ENCODE peak calls at places on chromosome 16, in seven cellular contexts. S, B, L, O, D, J and Q are unnamed samples.

GRCh38 chr16:15708096-15708495 is 58.1 kb downstream of the NDE1 start:
- DNase-seq in B (no peak), S (no peak), J (no peak), D (no peak), L (peak; percentile 64), O (no peak), Q (no peak)

GRCh38 chr16:61900482-61900881 is 135.8 kb downstream of the CDH8 start:
- DNase-seq in J (peak; percentile 21), O (no peak), D (no peak), B (no peak), S (no peak), L (no peak), Q (no peak)

GRCh38 chr16:12538667-12539081 is 265.0 kb downstream of the CPPED1 start:
- DNase-seq in L (no peak), J (peak; percentile 86), B (no peak), O (no peak), D (no peak), S (no peak), Q (no peak)

GRCh38 chr16:28845173-28846079 is 722 bp downstream of the TUFM start:
- DNase-seq in J (peak; percentile 68), O (no peak), B (no peak), L (no peak), S (no peak), D (peak; percentile 57), Q (no peak)

GRCh38 chr16:88456356-88457292 is 3.5 kb downstream of the ZFPM1 start:
- DNase-seq in J (peak; percentile 14), S (no peak), D (peak; percentile 62), B (no peak), L (no peak), O (no peak), Q (no peak)

GRCh38 chr16:53415504-53415903 is 18.8 kb upstream of the RBL2 start:
- DNase-seq in D (no peak), B (no peak), J (peak; percentile 25), S (no peak), L (no peak), O (no peak), Q (no peak)

GRCh38 chr16:86951831-86952598 is 365.2 kb downstream of the C16orf95 start:
- DNase-seq in L (peak; percentile 98), D (no peak), O (peak; percentile 51), B (no peak), S (no peak), J (peak; percentile 92), Q (peak; percentile 19)

GRCh38 chr16:73047536-73048291 is at the start of gene ZFHX3:
- DNase-seq in S (peak; percentile 78), L (peak; percentile 68), B (peak; percentile 69), J (peak; percentile 70), O (peak; percentile 81), D (peak; percentile 82), Q (no peak)

GRCh38 chr16:66924527-66925321 is 611 bp downstream of the RRAD start:
- DNase-seq in D (peak; percentile 69), S (no peak), J (no peak), B (no peak), O (peak; percentile 54), L (no peak), Q (no peak)

GRCh38 chr16:30928390-30928789 is 5.0 kb downstream of the FBXL19 start:
- DNase-seq in O (no peak), S (no peak), L (no peak), J (no peak), B (no peak), D (no peak), Q (no peak)

GRCh38 chr16:6841392-6841791 is 491.3 kb upstream of the RBFOX1 start:
- DNase-seq in S (no peak), L (no peak), B (no peak), O (no peak), J (no peak), D (no peak), Q (no peak)

GRCh38 chr16:8751481-8752311 is 45.7 kb downstream of the TMEM186 start:
- DNase-seq in O (no peak), S (no peak), D (peak; percentile 14), B (no peak), L (peak; percentile 42), J (peak; percentile 70), Q (peak; percentile 66)

GRCh38 chr16:86033016-86033474 is 134.1 kb downstream of the IRF8 start:
- DNase-seq in J (no peak), B (no peak), O (no peak), S (peak; percentile 29), D (peak; percentile 44), L (peak; percentile 6), Q (no peak)

GRCh38 chr16:56262148-56262878 is 71.0 kb downstream of the GNAO1 start:
- DNase-seq in J (peak; percentile 46), D (peak; percentile 85), L (no peak), O (no peak), B (no peak), S (no peak), Q (no peak)

GRCh38 chr16:73151225-73151624 is 103.3 kb upstream of the ZFHX3 start:
- DNase-seq in J (no peak), D (no peak), O (no peak), B (no peak), S (no peak), L (no peak), Q (no peak)

GRCh38 chr16:10866196-10866976 is 10.6 kb upstream of the CIITA start:
- DNase-seq in D (no peak), L (no peak), B (no peak), S (peak; percentile 21), O (no peak), J (no peak), Q (no peak)

GRCh38 chr16:83336630-83337029 is 471.1 kb upstream of the HSBP1 start:
- DNase-seq in O (no peak), L (peak; percentile 67), S (no peak), J (peak; percentile 61), D (no peak), B (no peak), Q (no peak)

GRCh38 chr16:661184-661821 is 6.6 kb upstream of the RHOT2 start:
- DNase-seq in S (no peak), B (no peak), L (no peak), J (no peak), D (peak; percentile 59), O (no peak), Q (no peak)

GRCh38 chr16:86896976-86897375 is 318.6 kb downstream of the FOXL1 start:
- DNase-seq in J (no peak), B (no peak), O (no peak), D (no peak), S (no peak), L (no peak), Q (no peak)

GRCh38 chr16:88764913-88765349 is 20.1 kb downstream of the PIEZO1 start:
- DNase-seq in B (no peak), O (no peak), J (peak; percentile 92), L (no peak), D (no peak), S (no peak), Q (no peak)

GRCh38 chr16:19119564-19119963 is 5.8 kb downstream of the ITPRIPL2 start:
- DNase-seq in D (no peak), S (no peak), B (peak; percentile 34), J (peak; percentile 81), O (no peak), L (peak; percentile 79), Q (no peak)

GRCh38 chr16:3122926-3123570 is 10.7 kb downstream of the ZNF205 start:
- DNase-seq in S (no peak), B (no peak), J (no peak), D (no peak), L (no peak), O (no peak), Q (no peak)
- H3K4me3 ChIP-seq in S (no peak overlapping the region), B (no peak overlapping the region), J (no peak overlapping the region), D (peak overlapping the region; percentile 58), L (no peak overlapping the region), O (no peak overlapping the region), Q (no peak overlapping the region)

GRCh38 chr16:81746566-81746965 is 32.5 kb upstream of the PLCG2 start:
- DNase-seq in B (no peak), D (no peak), L (no peak), S (no peak), O (no peak), J (no peak), Q (no peak)
- H3K4me3 ChIP-seq in B (peak overlapping the region; percentile 33), D (peak overlapping the region; percentile 28), L (no peak overlapping the region), S (peak overlapping the region; percentile 57), O (peak overlapping the region; percentile 63), J (peak overlapping the region; percentile 40), Q (peak overlapping the region; percentile 38)

DNA sequence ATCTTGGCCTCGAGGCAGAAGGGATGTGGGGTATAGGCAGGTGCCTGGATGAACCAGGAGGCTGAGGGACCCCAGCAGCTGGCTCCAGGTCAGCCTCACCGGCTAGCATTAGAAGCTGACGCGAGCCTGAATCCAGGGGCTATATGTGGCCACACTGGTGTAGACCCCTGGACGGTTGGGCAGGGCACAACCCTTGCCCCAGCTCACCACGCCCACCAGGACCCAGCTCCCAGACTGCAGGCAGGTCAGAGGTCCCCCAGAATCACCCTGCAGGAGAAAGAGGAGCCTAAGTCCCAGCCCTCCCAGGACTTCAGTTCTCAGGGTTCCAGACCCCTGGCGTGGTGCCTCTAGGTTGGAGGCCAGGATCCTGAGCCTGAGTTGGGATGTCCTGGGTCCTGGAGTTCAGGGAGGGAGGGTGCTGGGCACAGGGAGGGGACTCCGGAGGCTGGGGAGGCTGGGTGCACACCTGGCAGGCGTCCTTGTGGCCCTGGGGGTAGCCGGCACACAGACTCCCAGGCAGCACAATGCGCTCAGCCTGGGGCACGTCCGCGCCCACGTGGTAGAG is 2.7 kb downstream of the PRSS33 start:
- DNase-seq in B (peak; percentile 13), J (no peak), L (no peak), D (peak; percentile 44), S (no peak), O (no peak), Q (no peak)
- H3K4me3 ChIP-seq in B (no peak overlapping the region), J (no peak overlapping the region), L (no peak overlapping the region), D (peak overlapping the region; percentile 27), S (peak overlapping the region; percentile 56), O (peak overlapping the region; percentile 59), Q (peak overlapping the region; percentile 26)

GRCh38 chr16:75535901-75536300 is at the start of gene CHST5:
- DNase-seq in B (no peak), S (no peak), O (no peak), J (no peak), D (peak; percentile 87), L (no peak), Q (no peak)

GRCh38 chr16:75532142-75532765 is 3.7 kb downstream of the CHST5 start:
- DNase-seq in O (no peak), S (no peak), D (peak; percentile 37), J (no peak), B (no peak), L (no peak), Q (no peak)

GRCh38 chr16:75535211-75535843 is 581 bp downstream of the CHST5 start:
- DNase-seq in L (no peak), B (no peak), D (no peak), J (no peak), O (no peak), S (no peak), Q (no peak)

GRCh38 chr16:75532791-75533190 is 3.1 kb downstream of the CHST5 start:
- DNase-seq in S (no peak), J (no peak), B (no peak), D (peak; percentile 40), O (no peak), L (no peak), Q (no peak)

DNA sequence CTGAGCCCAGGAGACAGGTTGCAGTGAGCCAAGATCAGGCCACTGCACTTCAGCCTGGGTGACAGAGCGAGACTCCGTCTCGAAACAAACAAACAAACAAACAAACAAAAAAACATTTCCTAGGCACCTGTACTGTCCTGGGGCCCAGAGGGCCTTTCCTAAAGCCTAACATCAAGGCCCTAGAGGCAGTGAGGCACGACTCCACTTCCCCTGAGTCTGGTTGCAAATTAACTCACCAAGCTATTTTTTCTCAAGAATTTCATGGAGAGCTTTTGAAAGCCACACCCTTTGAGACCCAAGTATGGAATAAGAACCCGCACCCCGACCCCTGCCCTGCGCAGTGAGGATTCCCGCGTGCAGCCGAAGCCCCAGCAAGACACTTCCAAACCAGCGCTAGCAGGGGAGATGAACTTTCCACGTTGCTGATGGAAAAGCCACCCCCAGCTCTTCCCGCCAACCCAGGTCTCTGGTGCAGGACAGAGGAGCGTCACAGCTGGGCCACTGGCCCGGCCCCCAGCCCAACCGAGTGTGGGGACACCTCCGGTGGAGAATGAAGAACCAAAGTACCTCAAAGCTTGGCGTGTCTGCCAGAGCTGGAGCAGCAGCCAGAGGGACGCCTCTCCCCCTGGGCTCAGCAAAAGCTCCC is 1.2 kb downstream of the CHST5 start:
- DNase-seq in L (no peak), J (no peak), B (no peak), O (no peak), S (no peak), D (peak; percentile 43), Q (no peak)
- H3K4me3 ChIP-seq in L (no peak overlapping the region), J (no peak overlapping the region), B (no peak overlapping the region), O (no peak overlapping the region), S (no peak overlapping the region), D (peak overlapping the region; percentile 26), Q (no peak overlapping the region)